ENCODE peak calls at places on chromosomes 4 and X, in nine cellular contexts. Y is iPS DF 6.9, C is neuronal stem cell, W is GM12878, U is ovary, L is astrocyte, F is aorta, G is prostate gland, A is psoas muscle. O is an unnamed sample.

GRCh38 chr4:71294301-71294700 is 44.5 kb upstream of the SLC4A4 start:
- DNase-seq in W (no peak), A (no peak), C (no peak), G (no peak), F (no peak), L (peak), U (no peak), Y (no peak), O (no peak)

GRCh38 chr4:37446016-37446415 is 201.5 kb downstream of the NWD2 start:
- DNase-seq in U (no peak), F (no peak), Y (no peak), L (peak), W (no peak), C (no peak), A (no peak), G (no peak), O (no peak)

GRCh38 chrX:72572248-72573157 is at the start of gene HDAC8:
- DNase-seq in A (peak), F (peak), C (peak), Y (peak), G (peak), W (peak), L (peak), U (peak), O (peak)

GRCh38 chrX:123202523-123202922 is 18.4 kb downstream of the GRIA3 start:
- DNase-seq in L (no peak), W (no peak), G (no peak), U (no peak), A (no peak), Y (no peak), F (no peak), C (no peak), O (no peak)

GRCh38 chr4:98568896-98569663 is 89.3 kb downstream of the TSPAN5 start:
- DNase-seq in F (no peak), A (no peak), U (no peak), G (no peak), C (no peak), L (no peak), Y (no peak), W (no peak), O (peak)

GRCh38 chr4:142567199-142567598 is 278.9 kb downstream of the INPP4B start:
- DNase-seq in F (no peak), A (no peak), G (no peak), Y (peak), W (no peak), C (peak), L (no peak), U (no peak), O (no peak)

GRCh38 chr4:53100801-53101581 is 238.9 kb downstream of the RASL11B start:
- DNase-seq in F (no peak), W (no peak), G (no peak), Y (no peak), U (no peak), A (no peak), C (no peak), L (peak), O (no peak)

GRCh38 chr4:7198440-7199128 is 6.2 kb downstream of the SORCS2 start:
- DNase-seq in W (no peak), C (no peak), L (no peak), G (no peak), Y (no peak), F (peak), A (no peak), U (no peak), O (no peak)

GRCh38 chrX:143025628-143026027 is at the start of gene SPANXN4:
- DNase-seq in U (no peak), G (no peak), A (no peak), F (no peak), W (no peak), L (no peak), C (no peak), Y (no peak), O (no peak)

GRCh38 chr4:38044060-38044459 is 83.9 kb downstream of the PTTG2 start:
- DNase-seq in U (no peak), C (no peak), A (no peak), G (no peak), L (no peak), Y (no peak), F (no peak), W (no peak), O (no peak)

GRCh38 chr4:11408569-11408968 is 20.1 kb downstream of the HS3ST1 start:
- DNase-seq in U (no peak), C (no peak), W (no peak), L (no peak), G (no peak), F (no peak), Y (no peak), A (no peak), O (peak)

GRCh38 chr4:114600066-114600552 is 1.5 kb downstream of the UGT8 start:
- DNase-seq in L (no peak), C (no peak), Y (no peak), W (no peak), G (no peak), F (no peak), A (no peak), U (no peak), O (no peak)

GRCh38 chrX:32987139-32987538 is 224.2 kb downstream of the DMD start:
- DNase-seq in A (no peak), C (no peak), Y (peak), W (no peak), G (no peak), U (no peak), F (no peak), L (no peak), O (no peak)

GRCh38 chrX:68084765-68085164 is 348.5 kb downstream of the OPHN1 start:
- DNase-seq in W (no peak), Y (no peak), L (peak), A (no peak), C (no peak), U (peak), G (no peak), F (no peak), O (no peak)

GRCh38 chrX:40167240-40168182 is 69.8 kb upstream of the BCOR start:
- DNase-seq in F (peak), Y (no peak), U (peak), C (no peak), A (no peak), G (no peak), L (no peak), W (no peak), O (peak)

GRCh38 chr4:183872531-183872930 is 32.6 kb upstream of the STOX2 start:
- DNase-seq in G (no peak), L (no peak), C (no peak), U (no peak), Y (no peak), A (no peak), F (no peak), W (no peak), O (no peak)
- H3K27ac ChIP-seq in G (no peak), L (no peak), C (no peak), U (no peak), Y (no peak), A (no peak), F (no peak), W (no peak), O (no peak)

GRCh38 chrX:120485562-120486520 is 16.7 kb upstream of the LAMP2 start:
- DNase-seq in G (peak), Y (peak), U (peak), W (peak), F (peak), L (peak), A (peak), C (peak), O (peak)
- H3K4me3 ChIP-seq in G (peak), Y (peak), U (peak), W (peak), F (peak), L (peak), A (peak), C (peak), O (peak)

DNA sequence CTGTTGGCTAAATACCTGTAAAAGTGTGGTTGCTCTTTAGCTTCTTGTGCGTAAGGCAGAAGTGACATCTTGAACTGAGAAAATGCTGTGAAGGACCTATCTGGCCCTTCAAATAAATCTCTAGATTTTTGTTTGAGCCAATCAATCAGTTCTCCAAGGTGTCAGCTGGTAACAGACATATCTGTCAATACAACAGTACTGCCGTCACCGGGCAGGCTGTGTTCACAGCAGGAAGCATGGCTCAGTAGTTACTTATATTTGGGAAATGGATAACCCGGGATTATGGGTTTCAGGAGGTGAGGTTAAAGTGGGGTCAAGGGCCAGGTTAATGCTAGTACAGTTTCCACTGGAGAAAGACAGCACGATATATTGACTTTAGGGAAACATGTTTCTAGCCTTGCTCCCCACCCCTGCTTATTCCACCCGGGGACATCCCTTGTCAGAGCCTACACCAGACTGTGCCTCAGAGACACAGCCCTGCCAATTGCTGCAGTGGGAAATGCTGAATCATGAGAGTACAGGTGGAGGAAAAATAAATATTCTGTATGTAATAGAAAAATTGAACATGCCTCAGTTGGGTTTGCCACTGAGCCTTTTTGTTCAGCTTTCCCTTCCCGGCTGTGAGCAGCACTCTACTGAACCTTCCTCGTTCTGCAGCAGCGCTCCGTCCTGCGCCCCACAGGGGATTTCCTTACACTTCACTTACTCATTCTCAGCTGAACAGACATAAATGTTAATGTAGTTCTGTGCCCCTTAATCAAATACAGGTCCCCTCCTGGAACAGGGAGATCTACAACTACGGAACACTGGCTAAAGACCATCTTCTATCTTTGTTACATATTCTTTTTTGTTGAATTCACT is 121.1 kb downstream of the MGST2 start:
- DNase-seq in L (no peak), Y (no peak), G (no peak), F (no peak), W (no peak), C (no peak), A (no peak), U (no peak), O (peak)
- H3K27ac ChIP-seq in L (no peak), Y (no peak), G (no peak), F (no peak), W (no peak), C (no peak), A (no peak), U (no peak), O (peak)

DNA sequence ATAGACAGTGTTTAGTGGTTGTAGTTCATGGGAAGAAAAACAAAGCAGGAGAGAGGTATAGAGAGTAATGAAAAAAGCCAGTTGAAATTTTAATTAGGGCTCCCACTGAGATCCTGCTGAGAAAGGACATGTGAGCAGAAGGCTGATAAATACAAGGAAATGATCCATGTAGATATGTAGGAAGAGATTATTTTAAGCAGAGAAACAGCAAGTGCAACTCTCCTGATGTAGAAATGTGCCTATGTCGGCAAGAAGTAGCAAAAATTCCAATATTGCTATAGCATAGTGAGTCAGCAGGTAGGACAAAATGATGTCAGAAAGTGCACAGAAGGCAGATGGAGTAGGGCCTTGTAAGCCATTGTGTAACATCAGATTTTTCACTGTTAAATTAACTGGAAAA is 1027.3 kb downstream of the PCDH18 start:
- DNase-seq in F (no peak), A (no peak), Y (no peak), W (no peak), C (no peak), L (peak), U (no peak), G (no peak), O (no peak)
- H3K4me3 ChIP-seq in F (no peak), A (no peak), Y (no peak), W (no peak), C (no peak), L (no peak), U (no peak), G (no peak), O (no peak)

DNA sequence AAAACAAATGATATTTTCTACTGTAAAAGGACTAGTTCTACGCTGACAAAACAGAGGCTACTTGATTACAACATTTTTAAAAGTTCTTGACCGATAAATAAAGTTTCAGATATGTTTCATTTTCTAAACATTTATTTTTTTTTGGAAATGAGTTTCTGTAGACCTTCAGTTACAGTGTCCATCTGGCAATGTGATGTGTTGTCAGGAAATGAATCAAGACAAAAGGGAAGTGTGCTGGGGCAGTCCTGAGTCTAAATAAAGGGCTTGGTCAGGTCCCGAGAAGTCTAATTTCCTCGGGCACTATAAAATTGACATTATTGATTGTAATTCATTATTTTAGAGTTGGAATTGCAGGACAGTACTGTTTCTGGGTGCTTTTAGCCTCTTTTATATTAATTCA is 57.0 kb upstream of the FTHL17 start:
- DNase-seq in G (no peak), Y (no peak), F (no peak), A (no peak), L (no peak), U (no peak), W (no peak), C (no peak), O (no peak)
- H3K27ac ChIP-seq in G (no peak), Y (no peak), F (no peak), A (no peak), L (no peak), U (no peak), W (no peak), C (no peak), O (no peak)

GRCh38 chrX:110163488-110163887 is 154.4 kb downstream of the AMMECR1 start:
- DNase-seq in G (no peak), W (no peak), U (no peak), F (no peak), Y (no peak), L (peak), A (no peak), C (no peak), O (no peak)
- H3K4me3 ChIP-seq in G (no peak), W (no peak), U (no peak), F (no peak), Y (no peak), L (no peak), A (no peak), C (no peak), O (no peak)

O was measured in WERI-Rb-1.